ENCODE peak calls at places on chromosome 11, in seven cellular contexts. D is A549, P is right atrium auricular region, A is upper lobe of right lung, N is H9, K is breast epithelium, U is trophoblast cell. X is an unnamed sample. For H3K4me1, the result is how much of the 10 kb centered on the place peaks cover.

GRCh38 chr11:109795234-109795633 is 298.0 kb upstream of the ZC3H12C start:
- DNase-seq in P (no peak), N (no peak), U (no peak), D (peak), A (no peak), K (no peak), X (no peak)

GRCh38 chr11:94519478-94520084 is 7.3 kb downstream of the C11orf97 start:
- DNase-seq in U (peak), K (no peak), P (no peak), D (no peak), N (no peak), A (no peak), X (no peak)

GRCh38 chr11:16902182-16902581 is 112.0 kb downstream of the PLEKHA7 start:
- DNase-seq in D (no peak), A (no peak), U (peak), N (no peak), K (no peak), P (no peak), X (no peak)

GRCh38 chr11:57646756-57647303 is 2.9 kb downstream of the YPEL4 start:
- DNase-seq in N (peak), U (no peak), D (no peak), P (no peak), K (no peak), A (no peak), X (no peak)

GRCh38 chr11:18536195-18536594 is 9.5 kb upstream of the TSG101 start:
- DNase-seq in N (no peak), U (no peak), P (no peak), A (no peak), D (no peak), K (no peak), X (no peak)

GRCh38 chr11:2944953-2945756 is 15.9 kb upstream of the PHLDA2 start:
- DNase-seq in P (peak), N (peak), U (peak), A (peak), D (no peak), K (peak), X (peak)

GRCh38 chr11:134425816-134426536 is 13.9 kb upstream of the B3GAT1 start:
- DNase-seq in U (no peak), A (no peak), P (no peak), D (no peak), N (no peak), K (no peak), X (no peak)

GRCh38 chr11:120108154-120108784 is 29.6 kb downstream of the TRIM29 start:
- DNase-seq in K (peak), D (peak), P (no peak), U (peak), N (peak), A (peak), X (peak)

GRCh38 chr11:1845571-1846452 is 7.0 kb downstream of the TNNI2 start:
- DNase-seq in P (no peak), N (no peak), D (no peak), U (no peak), A (no peak), K (no peak), X (peak)

GRCh38 chr11:92769125-92769524 is 200.3 kb upstream of the MTNR1B start:
- DNase-seq in K (no peak), N (no peak), D (no peak), P (no peak), A (no peak), U (no peak), X (no peak)

GRCh38 chr11:27013741-27014415 is 20.0 kb downstream of the FIBIN start:
- DNase-seq in P (no peak), D (no peak), K (no peak), N (no peak), U (no peak), A (no peak), X (no peak)

GRCh38 chr11:62555464-62556092 is 9.0 kb upstream of the AHNAK start:
- DNase-seq in P (no peak), N (no peak), A (no peak), U (peak), D (no peak), K (no peak), X (peak)

GRCh38 chr11:109145287-109145686 is 276.7 kb upstream of the C11orf87 start:
- DNase-seq in P (no peak), A (no peak), K (no peak), U (no peak), N (no peak), D (no peak), X (peak)

GRCh38 chr11:4038973-4039372 is 55.6 kb upstream of the RRM1 start:
- DNase-seq in N (no peak), U (no peak), A (no peak), K (no peak), P (no peak), D (no peak), X (no peak)

GRCh38 chr11:24556693-24557092 is 59.8 kb downstream of the LUZP2 start:
- DNase-seq in P (no peak), U (no peak), K (no peak), D (no peak), A (no peak), N (no peak), X (no peak)

GRCh38 chr11:83819936-83820549 is 533.9 kb upstream of the CCDC90B start:
- DNase-seq in U (peak), D (peak), K (no peak), P (no peak), A (no peak), N (no peak), X (no peak)

GRCh38 chr11:71482216-71482615 is 29.2 kb downstream of the NADSYN1 start:
- DNase-seq in D (no peak), A (no peak), U (no peak), K (no peak), P (no peak), N (no peak), X (peak)

GRCh38 chr11:2424811-2425495 is 19.4 kb downstream of the TRPM5 start:
- DNase-seq in A (no peak), N (no peak), P (no peak), D (no peak), K (no peak), U (peak), X (peak)

GRCh38 chr11:10378362-10378761 is 73.5 kb downstream of the ADM start:
- DNase-seq in U (no peak), P (no peak), N (no peak), D (no peak), A (no peak), K (no peak), X (no peak)

GRCh38 chr11:10305262-10305963 is 540 bp downstream of the ADM start:
- DNase-seq in P (no peak), A (peak), D (peak), N (peak), K (no peak), U (peak), X (peak)

GRCh38 chr11:62600367-62601113 is 1.1 kb downstream of the MTA2 start:
- DNase-seq in U (peak), K (no peak), P (no peak), A (no peak), D (no peak), N (no peak), X (no peak)

GRCh38 chr11:45001466-45002165 is 50.9 kb upstream of the TP53I11 start:
- DNase-seq in K (no peak), U (no peak), D (no peak), A (no peak), P (peak), N (no peak), X (no peak)

GRCh38 chr11:118621071-118621815 is 13.8 kb downstream of the PHLDB1 start:
- DNase-seq in D (no peak), P (peak), A (peak), N (peak), U (peak), K (peak), X (peak)
- H3K4me1 ChIP-seq in D (half or more), P (half or more), A (half or more), N (under half), U (under half), K (under half), X (half or more)

DNA sequence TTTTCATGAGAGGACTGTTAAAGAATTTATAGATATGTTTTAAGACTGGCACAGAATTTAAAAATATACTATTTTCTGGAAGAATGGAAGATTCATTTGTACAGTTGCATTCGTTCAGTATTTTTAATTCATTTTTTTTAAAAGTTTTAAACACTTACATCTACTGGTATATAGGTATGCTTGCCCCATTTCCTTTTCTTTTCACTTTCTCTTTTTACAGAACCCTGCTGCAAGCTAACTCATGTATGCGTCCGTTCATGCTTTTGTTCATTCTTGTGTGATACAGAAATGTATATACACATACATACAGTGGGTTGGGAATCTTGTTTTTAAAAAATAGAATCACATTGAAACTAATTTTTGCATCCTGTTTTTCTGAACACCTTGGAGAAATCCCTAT is 31.0 kb downstream of the PACS1 start:
- DNase-seq in D (no peak), P (no peak), A (no peak), K (no peak), N (no peak), U (no peak), X (no peak)
- H3K4me1 ChIP-seq in D (half or more), P (under half), A (under half), K (under half), N (under half), U (under half), X (under half)

GRCh38 chr11:15232496-15232895 is 117.8 kb downstream of the INSC start:
- DNase-seq in D (no peak), K (no peak), P (no peak), N (no peak), A (no peak), U (no peak), X (no peak)

GRCh38 chr11:15234796-15235195 is 120.1 kb downstream of the INSC start:
- DNase-seq in N (no peak), D (no peak), K (no peak), U (no peak), A (no peak), P (no peak), X (no peak)

GRCh38 chr11:15229069-15229468 is 114.3 kb downstream of the INSC start:
- DNase-seq in P (no peak), A (no peak), K (no peak), D (no peak), N (no peak), U (peak), X (no peak)

GRCh38 chr11:15236514-15236913 is 121.8 kb downstream of the INSC start:
- DNase-seq in N (peak), A (no peak), P (no peak), K (no peak), D (no peak), U (no peak), X (no peak)

DNA sequence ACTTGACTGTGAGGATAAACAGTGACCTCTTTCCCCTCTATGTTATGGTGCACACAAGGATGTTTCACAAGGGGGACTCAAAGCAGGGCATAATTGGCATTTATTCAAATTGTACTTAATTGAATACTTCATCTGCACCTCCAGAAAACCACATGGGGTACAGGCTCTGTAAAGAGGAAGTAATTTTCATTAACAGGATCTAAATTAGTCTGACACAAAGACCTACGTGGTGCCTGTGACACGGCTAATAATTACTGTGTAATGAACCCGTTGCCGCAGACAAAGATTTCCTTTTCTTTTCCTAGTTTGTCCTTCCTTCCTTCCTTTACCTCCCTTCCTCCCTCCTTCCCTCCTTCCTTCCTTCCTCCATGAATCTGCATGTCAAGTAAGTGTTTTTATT is 118.7 kb downstream of the INSC start:
- DNase-seq in K (no peak), P (no peak), A (no peak), D (no peak), N (no peak), U (no peak), X (no peak)
- H3K4me1 ChIP-seq in K (under half), P (under half), A (under half), D (under half), N (under half), U (under half), X (under half)

DNA sequence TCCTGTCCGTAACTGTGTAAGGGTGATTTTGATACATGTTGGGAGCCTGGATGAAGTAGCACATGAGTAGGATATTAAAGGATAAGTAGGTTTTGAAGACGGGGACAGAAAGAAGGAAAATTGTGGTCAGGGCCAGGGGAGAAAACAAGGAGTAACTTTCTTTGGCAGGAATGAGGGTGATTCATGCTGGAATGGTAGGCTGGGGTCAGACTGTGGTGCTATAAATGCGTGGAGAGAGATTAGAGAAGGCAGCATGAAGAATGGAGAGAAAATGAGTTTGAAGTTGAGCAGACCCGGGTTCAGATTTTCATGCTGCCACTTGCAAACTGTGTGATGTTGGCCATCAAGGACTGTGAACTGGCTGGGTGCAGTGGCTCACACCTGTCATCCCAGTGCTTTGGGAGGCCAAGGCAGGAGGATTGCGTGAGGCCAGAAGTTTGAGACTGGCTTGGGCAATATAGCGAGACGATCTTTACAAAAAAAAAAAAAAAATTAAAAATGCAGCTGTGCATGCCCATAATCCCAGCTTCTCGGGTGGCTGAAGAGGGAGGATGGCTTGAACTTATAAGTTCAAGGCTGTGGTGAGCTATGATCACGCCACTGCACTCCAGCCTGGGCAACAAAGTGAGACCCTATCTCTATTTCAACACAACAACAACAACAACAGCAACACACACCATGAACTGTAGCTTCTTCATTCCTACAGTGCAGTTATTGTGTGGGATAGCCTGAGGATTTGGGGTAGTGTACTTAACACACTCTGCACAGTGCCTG is 22.3 kb downstream of the ZBTB16 start:
- DNase-seq in K (no peak), P (no peak), A (no peak), N (no peak), D (no peak), U (no peak), X (no peak)
- H3K4me1 ChIP-seq in K (half or more), P (half or more), A (half or more), N (under half), D (under half), U (under half), X (half or more)

GRCh38 chr11:61152816-61153592 is 8.2 kb downstream of the VPS37C start:
- DNase-seq in K (peak), A (no peak), U (peak), N (no peak), D (no peak), P (no peak), X (no peak)

GRCh38 chr11:61150656-61151544 is 10.3 kb downstream of the VPS37C start:
- DNase-seq in N (no peak), K (no peak), A (peak), P (no peak), U (no peak), D (no peak), X (no peak)

GRCh38 chr11:61149624-61150615 is 11.3 kb downstream of the VPS37C start:
- DNase-seq in K (no peak), A (peak), P (no peak), N (no peak), D (no peak), U (peak), X (no peak)

GRCh38 chr11:61153593-61154090 is 7.6 kb downstream of the VPS37C start:
- DNase-seq in P (no peak), N (no peak), A (no peak), K (peak), D (no peak), U (no peak), X (no peak)

DNA sequence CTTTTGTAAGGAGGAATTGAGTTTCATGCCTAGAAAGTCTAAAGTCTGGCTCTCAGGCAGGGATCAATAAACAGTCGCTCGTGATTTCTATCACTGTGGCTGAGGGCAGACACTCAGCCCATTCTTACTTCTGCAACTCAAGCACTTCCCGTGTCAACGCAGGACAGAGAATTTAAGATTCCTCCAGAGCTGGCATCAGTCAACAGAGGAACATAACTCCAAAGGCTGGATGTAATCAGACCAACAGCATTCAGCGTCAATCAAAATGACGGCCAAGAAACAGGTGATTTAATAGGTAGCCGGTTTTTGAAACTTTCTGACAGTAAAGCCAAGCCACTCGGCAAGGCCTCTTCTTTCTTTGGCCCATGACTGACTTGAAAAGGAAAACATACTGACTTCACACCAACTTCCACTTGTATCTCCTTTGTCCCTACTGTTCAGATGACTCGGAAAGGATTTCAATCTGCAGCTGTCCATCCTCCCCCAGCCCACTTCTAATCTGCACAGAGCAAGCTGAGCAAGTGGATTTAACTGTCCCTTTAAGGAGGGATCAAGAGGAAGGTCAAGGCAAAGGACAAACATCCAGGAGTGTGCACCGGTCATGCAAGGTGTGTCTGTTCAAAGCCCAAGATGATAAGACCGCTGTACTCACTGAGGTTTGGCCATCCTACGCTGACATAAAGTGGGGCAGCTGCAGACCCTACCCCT is 9.5 kb downstream of the VPS37C start:
- DNase-seq in N (no peak), P (no peak), U (no peak), D (no peak), A (no peak), K (no peak), X (no peak)
- H3K4me1 ChIP-seq in N (under half), P (half or more), U (under half), D (under half), A (under half), K (under half), X (half or more)

GRCh38 chr11:86156397-86156977 is 87.6 kb upstream of the PICALM start:
- DNase-seq in D (no peak), U (no peak), N (no peak), K (no peak), P (no peak), A (no peak), X (no peak)

GRCh38 chr11:86152901-86153300 is 84.0 kb upstream of the PICALM start:
- DNase-seq in D (no peak), P (no peak), U (peak), N (no peak), A (no peak), K (no peak), X (no peak)

GRCh38 chr11:86153439-86153838 is 84.6 kb upstream of the PICALM start:
- DNase-seq in N (no peak), U (no peak), P (no peak), D (no peak), K (no peak), A (no peak), X (no peak)

GRCh38 chr11:86157797-86158378 is 86.7 kb upstream of the EED start:
- DNase-seq in A (no peak), K (no peak), U (no peak), D (no peak), N (no peak), P (no peak), X (no peak)

GRCh38 chr11:86155210-86155844 is 86.4 kb upstream of the PICALM start:
- DNase-seq in D (no peak), N (no peak), P (no peak), U (peak), K (no peak), A (no peak), X (no peak)
- H3K4me1 ChIP-seq in D (under half), N (under half), P (under half), U (under half), K (under half), A (under half), X (under half)

GRCh38 chr11:64283092-64283491 is 1.4 kb downstream of the BAD start:
- DNase-seq in D (no peak), K (no peak), P (no peak), N (no peak), U (no peak), A (no peak), X (no peak)
- H3K4me1 ChIP-seq in D (under half), K (under half), P (under half), N (under half), U (under half), A (under half), X (under half)

GRCh38 chr11:111976614-111977140 is 39.5 kb downstream of the DIXDC1 start:
- DNase-seq in K (peak), U (peak), N (no peak), A (no peak), D (no peak), P (no peak), X (no peak)
- H3K4me1 ChIP-seq in K (under half), U (under half), N (under half), A (under half), D (under half), P (under half), X (under half)

DNA sequence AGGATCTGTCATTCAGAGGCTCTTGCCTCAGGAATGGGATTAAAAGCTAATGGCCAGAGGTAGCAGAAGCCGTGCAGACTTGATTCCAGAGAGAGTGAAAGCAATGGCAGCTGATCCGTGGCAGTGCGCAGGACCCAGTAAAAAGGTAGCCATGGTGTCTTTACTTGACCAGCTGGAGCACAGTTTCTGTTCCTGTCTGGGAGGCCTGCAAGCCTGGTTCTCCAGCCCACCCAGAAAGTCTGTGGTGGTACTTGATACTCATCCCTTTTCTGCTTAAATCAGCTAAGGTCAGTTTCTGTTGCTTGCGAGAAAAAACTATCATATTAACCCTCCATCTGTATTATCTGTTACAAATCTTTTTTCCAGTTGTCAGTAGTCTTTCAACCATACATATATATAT is 86.7 kb downstream of the RPS6KA4 start:
- DNase-seq in K (peak), U (no peak), N (no peak), P (no peak), A (peak), D (no peak), X (no peak)
- H3K4me1 ChIP-seq in K (under half), U (under half), N (under half), P (under half), A (under half), D (under half), X (under half)